ENCODE peak calls at places on chromosomes 11 and 22, in seven cellular contexts. A is cardiac muscle cell, O is GM23248, G is fibroblast of pulmonary artery, C is osteocyte, M is thyroid gland, V is SHP77. F is an unnamed sample.
A peak's percentile ranks its signal among the peaks of the same experiment; 100 is the strongest.

GRCh38 chr22:19361501-19362103 is 69.9 kb downstream of the HIRA start:
- DNase-seq in M (peak; percentile 83), V (no peak), G (no peak), C (peak; percentile 57), A (no peak), O (no peak), F (no peak)

GRCh38 chr11:72670041-72670440 is 4.2 kb downstream of the PDE2A start:
- DNase-seq in G (no peak), V (no peak), O (no peak), A (no peak), M (no peak), C (no peak), F (no peak)

GRCh38 chr22:30872282-30873041 is 96.1 kb downstream of the MORC2 start:
- DNase-seq in A (no peak), C (no peak), V (no peak), G (no peak), O (no peak), M (no peak), F (no peak)

GRCh38 chr11:96317985-96318384 is 25.0 kb downstream of the MAML2 start:
- DNase-seq in M (no peak), A (no peak), G (no peak), V (no peak), O (no peak), C (no peak), F (no peak)

GRCh38 chr11:126122863-126123262 is 60.2 kb upstream of the CDON start:
- DNase-seq in A (no peak), V (no peak), M (no peak), C (no peak), G (no peak), O (peak; percentile 59), F (no peak)

GRCh38 chr11:96154802-96155520 is 188.0 kb downstream of the MAML2 start:
- DNase-seq in G (peak; percentile 70), V (no peak), M (peak; percentile 37), A (no peak), O (peak; percentile 81), C (no peak), F (no peak)

GRCh38 chr22:36729321-36729720 is 25.8 kb upstream of the CACNG2 start:
- DNase-seq in G (no peak), C (peak; percentile 49), M (no peak), A (no peak), V (no peak), O (no peak), F (no peak)

GRCh38 chr11:116170526-116171120 is 602.2 kb downstream of the BUD13 start:
- DNase-seq in M (no peak), V (peak; percentile 29), O (no peak), G (no peak), C (peak; percentile 63), A (no peak), F (no peak)

GRCh38 chr22:20750461-20751184 is 23.3 kb upstream of the SERPIND1 start:
- DNase-seq in O (peak; percentile 93), G (peak; percentile 87), V (peak; percentile 80), C (peak; percentile 91), M (peak; percentile 70), A (peak; percentile 22), F (no peak)

GRCh38 chr22:25700996-25701815 is 40.8 kb upstream of the MYO18B start:
- DNase-seq in G (no peak), M (no peak), C (no peak), O (peak; percentile 27), A (peak; percentile 76), V (no peak), F (no peak)

F was measured in RWPE2.